ENCODE peak calls at places on chromosomes 2 and 18, in ten cellular contexts. Y is fibroblast of lung, J is iPS DF 19.7, L is NAMALWA, B is epithelial cell of esophagus, X is choroid plexus epithelial cell, G is activated T-cell treated with anti-CD3 and anti-CD28 coated beads for 1 hour, W is Ammon's horn, U is K562, I is T-helper 2 cell. M is an unnamed sample.

GRCh38 chr18:45861926-45862325 is 36.5 kb downstream of the SIGLEC15 start:
- DNase-seq in Y (no peak), J (no peak), L (no peak), B (no peak), X (no peak), G (no peak), W (no peak), U (no peak), I (no peak), M (no peak)

GRCh38 chr2:100619951-100620350 is 57.2 kb downstream of the PDCL3 start:
- DNase-seq in Y (no peak), J (no peak), L (no peak), B (no peak), X (no peak), G (no peak), W (no peak), U (no peak), I (no peak), M (no peak)

GRCh38 chr2:383173-383572 is 95.3 kb upstream of the ALKAL2 start:
- DNase-seq in Y (no peak), J (no peak), L (no peak), B (no peak), X (no peak), G (no peak), W (peak; percentile 80), U (no peak), I (no peak), M (peak; percentile 68)

GRCh38 chr2:47014564-47015051 is 99.0 kb upstream of the MCFD2 start:
- DNase-seq in Y (no peak), J (no peak), L (no peak), B (no peak), X (no peak), G (no peak), W (peak; percentile 84), U (no peak), I (no peak), M (peak; percentile 83)

GRCh38 chr2:154603682-154604081 is 94.8 kb upstream of the KCNJ3 start:
- DNase-seq in Y (no peak), J (no peak), L (no peak), B (no peak), X (no peak), G (no peak), W (no peak), U (no peak), I (no peak), M (no peak)

GRCh38 chr2:119426801-119427395 is 4.8 kb upstream of the TMEM37 start:
- DNase-seq in Y (no peak), J (no peak), L (no peak), B (peak; percentile 26), X (peak; percentile 82), G (no peak), W (no peak), U (no peak), I (no peak), M (no peak)

GRCh38 chr2:20398956-20399567 is 47.8 kb upstream of the RHOB start:
- DNase-seq in Y (peak; percentile 29), J (no peak), L (no peak), B (peak; percentile 41), X (peak; percentile 26), G (no peak), W (no peak), U (no peak), I (no peak), M (no peak)

GRCh38 chr2:24083567-24084385 is 858 bp downstream of the TP53I3 start:
- DNase-seq in Y (peak; percentile 84), J (no peak), L (peak; percentile 94), B (peak; percentile 83), X (peak; percentile 84), G (no peak), W (peak; percentile 45), U (peak; percentile 63), I (no peak), M (no peak)

GRCh38 chr2:676647-677055 is 555 bp downstream of the TMEM18 start:
- DNase-seq in Y (peak; percentile 97), J (no peak), L (peak; percentile 97), B (peak; percentile 99), X (peak; percentile 100), G (no peak), W (peak; percentile 100), U (peak; percentile 95), I (no peak), M (peak; percentile 99)

GRCh38 chr2:236819275-236820002 is 249.8 kb downstream of the ACKR3 start:
- DNase-seq in Y (no peak), J (no peak), L (no peak), B (no peak), X (no peak), G (no peak), W (no peak), U (no peak), I (no peak), M (no peak)

GRCh38 chr18:2513616-2514015 is 57.7 kb downstream of the METTL4 start:
- DNase-seq in Y (peak; percentile 27), J (no peak), L (no peak), B (no peak), X (peak; percentile 87), G (no peak), W (no peak), U (no peak), I (no peak), M (no peak)

GRCh38 chr18:38923136-38923535 is 1357.5 kb upstream of the CELF4 start:
- DNase-seq in Y (no peak), J (no peak), L (no peak), B (no peak), X (no peak), G (no peak), W (peak; percentile 7), U (no peak), I (no peak), M (no peak)

GRCh38 chr2:196549052-196549451 is 90.5 kb upstream of the CCDC150 start:
- DNase-seq in Y (no peak), J (no peak), L (no peak), B (no peak), X (no peak), G (no peak), W (no peak), U (no peak), I (no peak), M (no peak)

GRCh38 chr2:1556286-1556685 is 143.0 kb downstream of the TPO start:
- DNase-seq in Y (no peak), J (no peak), L (no peak), B (no peak), X (no peak), G (no peak), W (no peak), U (no peak), I (no peak), M (no peak)

GRCh38 chr2:27738349-27739057 is 33.0 kb upstream of the MRPL33 start:
- DNase-seq in Y (no peak), J (no peak), L (no peak), B (no peak), X (no peak), G (no peak), W (no peak), U (no peak), I (no peak), M (no peak)

GRCh38 chr2:146764301-146764700 is 1080.5 kb upstream of the ACVR2A start:
- DNase-seq in Y (peak; percentile 55), J (no peak), L (no peak), B (peak; percentile 19), X (peak; percentile 59), G (no peak), W (no peak), U (no peak), I (no peak), M (no peak)

GRCh38 chr18:44632469-44633145 is 48.1 kb upstream of the SETBP1 start:
- DNase-seq in Y (no peak), J (no peak), L (no peak), B (peak; percentile 40), X (no peak), G (no peak), W (no peak), U (no peak), I (no peak), M (no peak)

GRCh38 chr2:235703711-235704295 is 210.0 kb downstream of the AGAP1 start:
- DNase-seq in Y (no peak), J (no peak), L (no peak), B (no peak), X (no peak), G (no peak), W (no peak), U (no peak), I (no peak), M (no peak)

GRCh38 chr2:211447545-211447944 is 891.1 kb downstream of the CPS1 start:
- DNase-seq in Y (no peak), J (no peak), L (no peak), B (no peak), X (no peak), G (no peak), W (no peak), U (no peak), I (no peak), M (no peak)

GRCh38 chr2:14778015-14778414 is 145.5 kb downstream of the LRATD1 start:
- DNase-seq in Y (peak; percentile 89), J (no peak), L (no peak), B (peak; percentile 82), X (no peak), G (no peak), W (no peak), U (no peak), I (no peak), M (no peak)

GRCh38 chr2:182716665-182716990 is 571 bp downstream of the DNAJC10 start:
- DNase-seq in Y (no peak), J (no peak), L (peak; percentile 59), B (no peak), X (no peak), G (no peak), W (no peak), U (no peak), I (no peak), M (no peak)

GRCh38 chr2:83069724-83070123 is 1389.4 kb downstream of the SUCLG1 start:
- DNase-seq in Y (peak; percentile 47), J (no peak), L (no peak), B (peak; percentile 29), X (peak; percentile 88), G (no peak), W (no peak), U (no peak), I (no peak), M (no peak)

GRCh38 chr2:203673933-203674332 is 32.5 kb upstream of the CD28 start:
- DNase-seq in Y (peak; percentile 64), J (no peak), L (peak; percentile 85), B (peak; percentile 57), X (peak; percentile 46), G (no peak), W (no peak), U (no peak), I (no peak), M (no peak)

GRCh38 chr2:96984300-96984699 is 2.1 kb downstream of the FAM178B start:
- DNase-seq in Y (no peak), J (no peak), L (no peak), B (no peak), X (no peak), G (no peak), W (no peak), U (no peak), I (no peak), M (no peak)